ENCODE peak calls at places on chromosomes 5 and 9, in ten cellular contexts. O is iPS DF 6.9; W is effector memory CD4-positive, alpha-beta T cell; U is aorta; L is CD8-positive, alpha-beta memory T cell; J is lower lobe of right lung; I is heart left ventricle; T is A549; Z is Panc1; M is neural progenitor cell. R is an unnamed sample.

GRCh38 chr5:111697881-111698757 is 58.9 kb downstream of the NREP start:
- DNase-seq in Z (no peak), J (no peak), M (peak), T (peak), W (no peak), O (no peak), L (no peak), I (no peak), U (no peak), R (no peak)

GRCh38 chr5:94614156-94614805 is 4.1 kb downstream of the KIAA0825 start:
- DNase-seq in I (no peak), O (no peak), T (no peak), L (no peak), J (no peak), W (no peak), U (no peak), Z (no peak), M (no peak), R (no peak)

GRCh38 chr5:14239951-14240350 is 96.8 kb downstream of the TRIO start:
- DNase-seq in O (no peak), J (no peak), T (no peak), U (no peak), I (no peak), W (no peak), Z (no peak), L (no peak), M (no peak), R (no peak)

GRCh38 chr5:149007174-149007573 is 55.7 kb downstream of the SH3TC2 start:
- DNase-seq in J (no peak), I (no peak), W (no peak), O (no peak), T (no peak), U (no peak), Z (no peak), L (no peak), M (no peak), R (no peak)

GRCh38 chr5:114581136-114581535 is 219.3 kb downstream of the KCNN2 start:
- DNase-seq in Z (no peak), O (peak), U (no peak), J (no peak), L (no peak), W (no peak), M (no peak), T (no peak), I (no peak), R (no peak)

GRCh38 chr9:133043449-133044035 is 12.7 kb downstream of the GTF3C5 start:
- DNase-seq in L (no peak), J (no peak), Z (no peak), I (no peak), O (no peak), T (no peak), W (no peak), U (no peak), M (no peak), R (no peak)

GRCh38 chr9:136552117-136552685 is 6.4 kb upstream of the NOTCH1 start:
- DNase-seq in I (no peak), W (no peak), O (no peak), Z (no peak), M (no peak), J (no peak), U (no peak), L (no peak), T (no peak), R (peak)

GRCh38 chr5:170813231-170813630 is 29.7 kb downstream of the GABRP start:
- DNase-seq in T (no peak), L (no peak), W (no peak), U (no peak), J (no peak), I (no peak), Z (no peak), M (no peak), O (no peak), R (peak)

GRCh38 chr5:158351485-158352140 is 492.7 kb upstream of the CLINT1 start:
- DNase-seq in I (no peak), J (no peak), L (no peak), M (no peak), W (no peak), U (no peak), T (no peak), Z (no peak), O (no peak), R (no peak)

GRCh38 chr9:34276772-34277171 is 52.3 kb downstream of the KIF24 start:
- DNase-seq in O (no peak), T (no peak), Z (no peak), U (no peak), J (no peak), W (no peak), I (no peak), M (no peak), L (no peak), R (peak)

GRCh38 chr9:137052293-137052692 is 1.6 kb downstream of the ENTPD2 start:
- DNase-seq in Z (no peak), O (no peak), L (no peak), U (no peak), T (no peak), W (no peak), J (no peak), M (no peak), I (no peak), R (no peak)

GRCh38 chr5:14582797-14583137 is 1.2 kb downstream of the OTULINL start:
- DNase-seq in O (no peak), U (no peak), T (no peak), J (peak), I (no peak), M (no peak), L (no peak), Z (no peak), W (no peak), R (no peak)

GRCh38 chr5:102152906-102153787 is 142.9 kb downstream of the SLCO4C1 start:
- DNase-seq in W (no peak), O (peak), J (no peak), M (peak), L (no peak), Z (peak), I (no peak), T (peak), U (no peak), R (peak)

GRCh38 chr9:90773593-90773992 is 28.0 kb upstream of the SYK start:
- DNase-seq in J (no peak), M (peak), W (no peak), L (no peak), O (no peak), I (no peak), Z (no peak), T (no peak), U (no peak), R (peak)

GRCh38 chr9:102631559-102631958 is 363.6 kb upstream of the CYLC2 start:
- DNase-seq in T (peak), O (no peak), M (no peak), Z (peak), J (no peak), L (no peak), I (no peak), W (no peak), U (no peak), R (no peak)

GRCh38 chr9:90007516-90008430 is 403.0 kb downstream of the GADD45G start:
- DNase-seq in J (no peak), Z (no peak), W (no peak), L (no peak), U (no peak), T (no peak), M (no peak), O (no peak), I (no peak), R (no peak)

GRCh38 chr9:132404228-132404881 is 2.3 kb downstream of the TTF1 start:
- DNase-seq in O (no peak), W (no peak), M (no peak), U (no peak), T (no peak), I (no peak), J (no peak), Z (no peak), L (peak), R (no peak)

GRCh38 chr5:9894571-9895304 is 264.6 kb upstream of the TAS2R1 start:
- DNase-seq in M (no peak), Z (no peak), L (no peak), O (no peak), W (no peak), I (no peak), J (no peak), T (no peak), U (no peak), R (peak)

GRCh38 chr5:65837139-65837538 is 89.2 kb upstream of the ERBIN start:
- DNase-seq in Z (no peak), I (no peak), U (no peak), O (no peak), W (no peak), T (peak), M (no peak), J (no peak), L (no peak), R (no peak)

GRCh38 chr5:78361226-78361993 is 993 bp downstream of the SCAMP1 start:
- DNase-seq in M (peak), I (no peak), U (peak), L (no peak), O (no peak), T (peak), W (no peak), Z (peak), J (no peak), R (peak)

GRCh38 chr5:17329566-17329965 is 112.1 kb downstream of the BASP1 start:
- DNase-seq in I (no peak), L (no peak), O (no peak), M (no peak), U (no peak), Z (no peak), T (no peak), W (no peak), J (no peak), R (no peak)

GRCh38 chr9:107425110-107426025 is 64.2 kb downstream of the KLF4 start:
- DNase-seq in T (peak), I (peak), M (peak), Z (peak), L (peak), J (peak), U (peak), W (no peak), O (no peak), R (peak)

GRCh38 chr5:32474201-32474854 is 29.8 kb upstream of the ZFR start:
- DNase-seq in U (no peak), I (no peak), Z (no peak), M (no peak), T (no peak), W (no peak), O (no peak), L (no peak), J (no peak), R (no peak)

GRCh38 chr9:90078988-90079457 is 474.2 kb downstream of the GADD45G start:
- DNase-seq in T (no peak), O (no peak), L (no peak), I (no peak), U (no peak), M (no peak), W (no peak), Z (no peak), J (no peak), R (no peak)

GRCh38 chr5:137470111-137470920 is 28.8 kb downstream of the SPOCK1 start:
- DNase-seq in I (no peak), J (no peak), Z (peak), M (no peak), W (no peak), U (no peak), O (no peak), T (peak), L (no peak), R (no peak)

GRCh38 chr9:133067006-133067405 is 5.2 kb downstream of the CEL start:
- DNase-seq in J (peak), W (no peak), I (no peak), O (no peak), U (peak), M (no peak), L (no peak), Z (no peak), T (no peak), R (no peak)

GRCh38 chr9:79693750-79694149 is 122.0 kb downstream of the TLE4 start:
- DNase-seq in O (no peak), L (no peak), W (no peak), J (no peak), Z (no peak), T (no peak), U (no peak), I (no peak), M (no peak), R (no peak)

GRCh38 chr5:122738088-122738487 is 36.8 kb upstream of the SNX2 start:
- DNase-seq in I (no peak), W (no peak), O (no peak), J (no peak), T (no peak), L (no peak), U (no peak), M (no peak), Z (no peak), R (no peak)

GRCh38 chr5:137431051-137431450 is 68.1 kb downstream of the SPOCK1 start:
- DNase-seq in L (no peak), U (no peak), I (no peak), O (no peak), M (no peak), T (no peak), J (no peak), W (no peak), Z (no peak), R (no peak)

GRCh38 chr5:164175083-164175482 is 669.7 kb downstream of the MAT2B start:
- DNase-seq in W (no peak), T (no peak), Z (no peak), L (no peak), J (no peak), U (no peak), O (no peak), M (no peak), I (no peak), R (no peak)

GRCh38 chr9:36862206-36863145 is 171.6 kb downstream of the PAX5 start:
- DNase-seq in T (peak), L (no peak), W (no peak), J (peak), M (peak), U (peak), O (no peak), Z (peak), I (no peak), R (peak)

GRCh38 chr9:121956808-121957207 is 136.3 kb downstream of the TTLL11 start:
- DNase-seq in T (no peak), I (no peak), L (no peak), J (no peak), M (no peak), O (no peak), U (no peak), W (no peak), Z (no peak), R (no peak)

GRCh38 chr9:121824651-121825480 is 173.4 kb downstream of the DAB2IP start:
- DNase-seq in I (no peak), W (no peak), U (peak), M (no peak), T (no peak), J (no peak), L (no peak), O (no peak), Z (no peak), R (no peak)

GRCh38 chr5:119078870-119079269 is 8.0 kb downstream of the DMXL1 start:
- DNase-seq in I (no peak), U (no peak), Z (no peak), J (no peak), L (no peak), M (no peak), W (no peak), O (no peak), T (no peak), R (no peak)

DNA sequence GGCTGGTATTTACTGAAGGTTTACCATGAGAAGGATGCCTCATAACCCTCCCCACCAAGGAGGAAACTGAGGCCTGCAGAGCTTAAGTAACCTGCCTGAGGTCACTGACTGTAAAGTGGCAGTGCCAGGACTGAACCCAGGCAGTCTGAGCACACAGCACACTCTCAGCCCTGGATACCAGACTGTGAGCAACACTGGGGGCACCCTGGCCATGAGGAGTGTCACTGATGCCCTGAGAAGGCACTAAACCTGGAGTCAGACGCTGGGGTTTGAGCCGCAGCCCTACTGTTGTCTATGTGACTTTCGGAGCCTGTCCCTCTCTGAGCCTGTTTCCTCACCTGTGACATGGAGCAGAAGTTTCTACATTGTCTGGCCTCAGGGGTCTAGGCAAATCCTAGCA is 36.2 kb downstream of the B4GALT1 start:
- DNase-seq in M (no peak), I (no peak), L (no peak), W (no peak), O (no peak), J (no peak), U (no peak), Z (no peak), T (no peak), R (no peak)
- H3K27ac ChIP-seq in M (no peak), I (no peak), L (no peak), W (no peak), O (no peak), J (peak), U (no peak), Z (no peak), T (peak), R (no peak)

GRCh38 chr5:72246954-72247442 is 73.0 kb downstream of the MRPS27 start:
- DNase-seq in J (no peak), I (no peak), L (no peak), M (no peak), W (no peak), T (no peak), Z (no peak), O (no peak), U (no peak), R (no peak)

GRCh38 chr5:72251386-72251785 is 68.7 kb downstream of the MRPS27 start:
- DNase-seq in I (no peak), L (no peak), M (peak), U (no peak), J (no peak), Z (no peak), W (no peak), O (no peak), T (no peak), R (peak)

GRCh38 chr5:72246239-72246580 is 73.8 kb downstream of the MRPS27 start:
- DNase-seq in W (no peak), O (no peak), M (no peak), I (no peak), T (peak), Z (no peak), L (no peak), U (no peak), J (no peak), R (no peak)

GRCh38 chr5:72245517-72246238 is 74.4 kb downstream of the MRPS27 start:
- DNase-seq in M (peak), U (no peak), J (no peak), T (no peak), W (no peak), I (no peak), Z (no peak), L (no peak), O (no peak), R (peak)

GRCh38 chr5:72248352-72249032 is 71.5 kb downstream of the MRPS27 start:
- DNase-seq in Z (no peak), I (no peak), U (no peak), T (peak), J (no peak), L (no peak), M (no peak), O (no peak), W (no peak), R (no peak)
- H3K4me3 ChIP-seq in Z (no peak), I (no peak), U (no peak), T (no peak), J (no peak), L (no peak), M (no peak), O (no peak), W (no peak), R (no peak)

DNA sequence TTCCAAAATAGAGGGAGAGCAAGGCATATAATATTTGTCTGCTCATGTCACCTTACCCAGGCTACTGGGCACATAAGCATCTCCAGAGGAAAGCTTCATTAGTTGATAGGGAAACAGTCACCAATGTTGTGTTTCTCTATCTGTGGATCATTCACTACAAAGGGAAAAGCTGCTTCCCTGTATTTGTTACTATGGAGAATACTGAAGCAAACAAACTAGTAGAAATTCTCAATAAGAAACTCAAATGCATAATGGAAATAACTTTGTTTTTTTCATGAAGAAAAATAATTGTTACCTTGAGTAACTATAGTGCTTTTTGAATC is 138.2 kb downstream of the PCSK1 start:
- DNase-seq in M (no peak), I (no peak), T (no peak), Z (no peak), L (no peak), W (no peak), O (no peak), J (no peak), U (no peak), R (no peak)
- H3K27ac ChIP-seq in M (no peak), I (peak), T (no peak), Z (no peak), L (no peak), W (no peak), O (no peak), J (no peak), U (peak), R (no peak)

GRCh38 chr5:37835400-37835973 is 4.4 kb downstream of the GDNF start:
- DNase-seq in W (no peak), L (no peak), Z (no peak), O (no peak), U (no peak), T (no peak), M (no peak), I (no peak), J (no peak), R (no peak)
- H3K4me3 ChIP-seq in W (no peak), L (no peak), Z (no peak), O (no peak), U (no peak), T (no peak), M (no peak), I (no peak), J (no peak), R (no peak)

DNA sequence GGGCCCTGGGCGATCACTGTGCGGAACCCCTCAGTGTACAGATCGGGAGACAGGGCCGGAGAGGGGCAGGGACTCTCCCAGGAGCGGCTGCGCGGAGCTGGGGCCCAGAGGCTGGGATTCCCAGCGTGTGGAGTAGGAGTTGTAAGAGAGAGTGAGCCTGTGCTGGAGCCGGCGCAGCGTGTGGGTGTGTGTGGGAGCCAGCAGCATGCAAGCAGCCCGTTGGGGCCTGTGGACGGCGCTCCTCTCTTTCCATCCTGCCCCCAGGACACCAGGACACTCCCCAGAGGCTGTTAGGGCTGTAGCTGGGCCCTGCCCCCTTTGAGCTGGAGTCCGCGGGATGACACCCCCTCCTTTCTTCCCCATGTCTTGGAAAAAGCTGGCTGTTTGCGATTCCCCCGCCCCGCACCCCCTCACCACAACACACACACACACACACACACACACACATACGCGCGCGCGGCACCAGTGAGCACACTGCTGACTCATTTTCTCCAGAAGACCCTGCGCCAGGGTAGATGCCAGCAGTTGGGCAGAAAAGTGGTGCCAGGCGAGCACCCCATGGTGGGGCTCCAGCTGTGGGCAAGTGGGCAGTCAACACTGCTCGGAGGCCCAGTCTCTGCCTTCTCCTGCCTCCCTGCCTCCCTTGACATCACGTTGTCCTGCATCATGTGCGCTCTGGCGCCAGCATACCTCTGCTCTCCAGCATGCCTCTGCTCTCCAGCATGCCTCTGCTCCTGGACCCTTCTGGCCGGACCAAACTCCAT is 1.5 kb downstream of the COL27A1 start:
- DNase-seq in I (peak), T (peak), O (no peak), W (no peak), Z (no peak), U (peak), L (no peak), M (peak), J (peak), R (peak)
- H3K27ac ChIP-seq in I (peak), T (peak), O (no peak), W (no peak), Z (peak), U (no peak), L (no peak), M (no peak), J (no peak), R (peak)

GRCh38 chr5:34687269-34688011 is 31.3 kb downstream of the RAI14 start:
- DNase-seq in Z (no peak), U (no peak), W (no peak), J (no peak), M (no peak), L (no peak), T (peak), I (no peak), O (no peak), R (no peak)
- H3K4me3 ChIP-seq in Z (no peak), U (no peak), W (no peak), J (no peak), M (no peak), L (no peak), T (peak), I (no peak), O (no peak), R (no peak)

R was measured in WERI-Rb-1.